ENCODE peak calls at places on chromosome 20, in five cellular contexts. M is neural crest cell, L is K562, J is pancreas, B is natural killer cell. Y is an unnamed sample.

GRCh38 chr20:44642203-44643153 is 9.0 kb downstream of the ADA start:
- DNase-seq in M (no peak), L (peak), J (peak), B (peak), Y (no peak)

GRCh38 chr20:24118781-24119175 is 130.2 kb upstream of the GGTLC1 start:
- DNase-seq in M (no peak), L (no peak), J (no peak), B (no peak), Y (no peak)

GRCh38 chr20:1345030-1345755 is 16.3 kb upstream of the SDCBP2 start:
- DNase-seq in M (no peak), L (no peak), J (no peak), B (no peak), Y (no peak)

GRCh38 chr20:2131366-2131765 is 29.7 kb downstream of the STK35 start:
- DNase-seq in M (no peak), L (no peak), J (no peak), B (no peak), Y (no peak)

GRCh38 chr20:23528867-23529431 is 38.0 kb downstream of the CST8 start:
- DNase-seq in M (no peak), L (no peak), J (no peak), B (no peak), Y (no peak)

GRCh38 chr20:45111285-45111684 is 3.7 kb downstream of the WFDC5 start:
- DNase-seq in M (no peak), L (no peak), J (no peak), B (no peak), Y (no peak)

GRCh38 chr20:47318596-47319516 is 37.6 kb downstream of the ZMYND8 start:
- DNase-seq in M (peak), L (peak), J (peak), B (no peak), Y (no peak)

GRCh38 chr20:1983311-1983710 is 10.5 kb downstream of the PDYN start:
- DNase-seq in M (no peak), L (no peak), J (no peak), B (no peak), Y (no peak)

GRCh38 chr20:8156603-8157079 is 24.6 kb downstream of the PLCB1 start:
- DNase-seq in M (no peak), L (no peak), J (no peak), B (no peak), Y (no peak)

GRCh38 chr20:32386091-32386490 is 28.0 kb downstream of the ASXL1 start:
- DNase-seq in M (no peak), L (no peak), J (no peak), B (no peak), Y (no peak)

GRCh38 chr20:4445331-4445730 is 276.4 kb upstream of the PRND start:
- DNase-seq in M (no peak), L (no peak), J (no peak), B (no peak), Y (no peak)

GRCh38 chr20:4445780-4446179 is 275.9 kb upstream of the PRND start:
- DNase-seq in M (no peak), L (no peak), J (no peak), B (no peak), Y (no peak)

GRCh38 chr20:4453369-4453768 is 268.3 kb upstream of the PRND start:
- DNase-seq in M (no peak), L (no peak), J (no peak), B (no peak), Y (no peak)

GRCh38 chr20:4451487-4451886 is 270.2 kb upstream of the PRND start:
- DNase-seq in M (no peak), L (no peak), J (no peak), B (no peak), Y (no peak)

DNA sequence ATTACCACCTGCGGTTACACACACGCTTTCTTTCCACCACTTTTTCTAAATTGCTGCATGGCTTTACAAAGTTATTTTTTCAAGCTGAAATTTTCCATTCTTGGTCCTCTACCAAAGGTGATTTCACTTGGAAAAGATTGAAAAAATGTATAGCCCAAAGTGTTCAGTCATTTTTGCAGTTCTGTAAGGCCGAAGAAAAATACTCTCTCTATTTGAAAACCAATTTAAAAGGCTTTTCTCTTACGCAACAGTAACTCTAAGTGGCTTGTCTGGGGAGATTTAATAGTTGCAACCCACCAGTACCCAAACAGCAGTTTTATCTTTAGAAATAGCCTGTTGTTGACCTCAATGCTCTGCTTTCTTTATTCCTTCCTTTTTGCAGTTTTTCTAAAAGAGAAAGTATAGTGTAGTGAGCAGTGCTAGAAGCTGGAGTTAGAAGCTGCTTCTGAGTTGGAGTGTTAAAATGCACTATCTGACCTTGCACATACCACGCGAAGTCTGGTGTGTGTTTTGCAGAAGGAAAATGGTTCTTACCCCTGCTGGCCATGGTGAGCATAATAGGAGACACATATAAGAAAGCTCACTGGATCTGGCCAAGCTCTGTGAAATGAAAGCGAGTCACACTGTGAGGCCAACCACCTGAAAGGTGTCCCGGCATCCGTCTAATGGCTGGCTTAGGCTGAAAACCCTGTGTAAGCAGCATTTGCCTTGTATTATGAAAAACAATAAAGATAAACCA is 271.6 kb upstream of the PRND start:
- DNase-seq in M (no peak), L (no peak), J (no peak), B (no peak), Y (no peak)
- TF ChIP-seq CTCF in M (peak), L (peak), J (no peak), B (no peak), Y (no peak)

GRCh38 chr20:14959506-14960493 is 622.4 kb upstream of the FLRT3 start:
- DNase-seq in M (no peak), L (no peak), J (no peak), B (no peak), Y (no peak)

GRCh38 chr20:14960837-14961236 is 623.4 kb upstream of the FLRT3 start:
- DNase-seq in M (no peak), L (no peak), J (no peak), B (no peak), Y (no peak)

GRCh38 chr20:14956538-14956937 is 619.1 kb upstream of the FLRT3 start:
- DNase-seq in M (no peak), L (no peak), J (no peak), B (no peak), Y (no peak)

GRCh38 chr20:14957416-14957815 is 620.0 kb upstream of the FLRT3 start:
- DNase-seq in M (no peak), L (no peak), J (no peak), B (no peak), Y (no peak)

DNA sequence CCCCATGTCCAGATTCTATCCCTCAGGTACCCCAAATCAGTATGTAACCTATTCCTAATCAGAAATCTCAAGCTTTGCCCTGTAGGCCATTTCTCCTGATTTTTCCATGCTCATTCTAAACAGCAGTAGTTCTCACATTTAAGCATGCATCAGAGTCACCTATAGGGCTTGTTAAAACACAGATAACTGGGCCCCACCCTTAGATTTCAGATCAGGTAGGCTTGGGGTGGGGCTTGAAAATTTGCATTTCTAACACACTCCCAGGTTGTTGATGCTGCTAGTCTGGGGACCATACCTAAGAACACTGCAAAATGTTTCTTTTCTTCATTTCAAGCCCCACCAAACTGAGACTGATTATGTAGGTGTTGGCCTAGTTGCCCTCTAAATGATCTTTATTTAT is 621.2 kb upstream of the FLRT3 start:
- DNase-seq in M (no peak), L (no peak), J (no peak), B (no peak), Y (no peak)
- TF ChIP-seq CTCF in M (no peak), L (no peak), J (no peak), B (no peak), Y (no peak)

DNA sequence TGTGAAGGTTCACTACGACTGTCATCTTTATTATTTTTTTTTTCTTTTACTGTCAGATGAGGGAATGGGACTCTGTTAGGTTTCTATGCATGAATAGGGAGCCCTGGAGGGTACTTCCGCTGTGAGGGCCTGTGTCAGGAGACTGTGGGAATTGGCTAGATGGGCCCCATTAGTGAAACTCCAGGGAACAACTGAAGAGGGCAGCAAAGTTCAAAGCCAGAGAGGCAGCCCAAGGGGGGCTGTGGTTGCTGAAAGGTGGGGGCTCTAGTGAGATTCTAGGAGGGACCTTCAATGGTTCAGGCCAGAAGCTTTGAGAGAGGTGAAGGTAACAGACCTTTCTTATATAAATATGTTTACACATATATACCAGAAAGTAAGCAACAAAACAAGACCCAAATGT is 13.2 kb upstream of the EPB41L1 start:
- DNase-seq in M (no peak), L (peak), J (no peak), B (no peak), Y (no peak)
- TF ChIP-seq CTCF in M (no peak), L (no peak), J (no peak), B (no peak), Y (no peak)

DNA sequence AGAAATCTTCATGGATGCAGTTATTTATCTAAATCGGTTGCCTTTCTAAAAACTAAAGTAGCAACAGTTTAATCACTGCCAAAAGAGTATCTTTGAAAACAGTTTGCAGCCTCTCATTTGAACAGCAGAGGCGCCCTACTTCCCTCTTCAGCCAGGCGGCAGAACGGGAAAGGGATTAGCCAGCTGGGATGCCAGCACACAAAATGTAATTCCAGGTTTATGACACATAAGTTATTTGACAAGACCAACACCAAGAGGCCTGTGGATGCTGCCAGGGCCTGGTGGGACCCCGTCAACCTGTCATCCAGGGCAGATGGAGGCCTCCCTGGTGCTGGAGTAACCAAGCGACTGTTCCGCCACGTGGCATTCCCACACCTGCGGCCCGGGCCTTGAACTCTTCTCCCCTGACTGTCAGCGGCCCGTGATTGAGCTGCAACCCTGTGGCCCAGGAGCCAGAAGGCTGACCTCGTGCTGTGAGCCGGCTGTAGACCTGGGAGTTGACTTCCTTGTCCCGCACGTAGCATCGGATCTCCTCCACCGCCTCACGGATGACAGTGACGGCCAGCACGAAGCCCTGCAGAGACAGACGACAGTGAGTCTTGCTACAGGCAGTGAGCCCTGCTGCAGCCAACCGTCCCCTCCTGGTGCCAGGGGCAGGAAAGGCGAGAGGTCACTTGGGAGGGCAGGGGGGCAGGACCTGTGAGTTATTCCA is 55.5 kb downstream of the ATP9A start:
- DNase-seq in M (no peak), L (peak), J (no peak), B (no peak), Y (no peak)
- TF ChIP-seq CTCF in M (peak), L (peak), J (no peak), B (no peak), Y (no peak)

Y was measured in activated B cell treated with CpG ODN at 0.5 μM for 24 hours.